ENCODE peak calls at places on chromosomes 12 and 14, in nine cellular contexts. W, V, F, G, X, A, M, S and L are unnamed samples.

GRCh38 chr14:96934961-96935360 is 137.8 kb downstream of the VRK1 start:
- DNase-seq in W (no peak), V (no peak), F (no peak), G (no peak), X (no peak), A (no peak), M (no peak), S (no peak), L (no peak)

GRCh38 chr14:23366163-23366921 is 1.4 kb upstream of the EFS start:
- DNase-seq in W (peak; percentile 57), V (no peak), F (peak; percentile 90), G (peak; percentile 76), X (peak; percentile 79), A (peak; percentile 80), M (no peak), S (peak; percentile 51), L (peak; percentile 71)

GRCh38 chr14:106141242-106142220 is 615.1 kb downstream of the TMEM121 start:
- DNase-seq in W (no peak), V (peak; percentile 57), F (peak; percentile 20), G (no peak), X (no peak), A (no peak), M (no peak), S (no peak), L (no peak)

GRCh38 chr12:121494093-121494787 is 86.6 kb downstream of the KDM2B start:
- DNase-seq in W (peak; percentile 33), V (peak; percentile 81), F (peak; percentile 73), G (no peak), X (peak; percentile 37), A (peak; percentile 29), M (peak; percentile 46), S (peak; percentile 38), L (no peak)

GRCh38 chr12:95182868-95183415 is 34.3 kb downstream of the FGD6 start:
- DNase-seq in W (no peak), V (no peak), F (no peak), G (no peak), X (no peak), A (peak; percentile 29), M (no peak), S (no peak), L (no peak)

GRCh38 chr12:6765634-6766581 is at the start of gene PTMS:
- DNase-seq in W (peak; percentile 69), V (peak; percentile 53), F (peak; percentile 91), G (peak; percentile 90), X (peak; percentile 86), A (peak; percentile 80), M (peak; percentile 63), S (peak; percentile 83), L (peak; percentile 72)

GRCh38 chr12:14896477-14897184 is 11.0 kb upstream of the MGP start:
- DNase-seq in W (no peak), V (no peak), F (no peak), G (no peak), X (no peak), A (no peak), M (no peak), S (no peak), L (no peak)

GRCh38 chr12:96198970-96199369 is 4.8 kb downstream of the ELK3 start:
- DNase-seq in W (no peak), V (no peak), F (no peak), G (no peak), X (no peak), A (peak; percentile 72), M (no peak), S (no peak), L (no peak)

DNA sequence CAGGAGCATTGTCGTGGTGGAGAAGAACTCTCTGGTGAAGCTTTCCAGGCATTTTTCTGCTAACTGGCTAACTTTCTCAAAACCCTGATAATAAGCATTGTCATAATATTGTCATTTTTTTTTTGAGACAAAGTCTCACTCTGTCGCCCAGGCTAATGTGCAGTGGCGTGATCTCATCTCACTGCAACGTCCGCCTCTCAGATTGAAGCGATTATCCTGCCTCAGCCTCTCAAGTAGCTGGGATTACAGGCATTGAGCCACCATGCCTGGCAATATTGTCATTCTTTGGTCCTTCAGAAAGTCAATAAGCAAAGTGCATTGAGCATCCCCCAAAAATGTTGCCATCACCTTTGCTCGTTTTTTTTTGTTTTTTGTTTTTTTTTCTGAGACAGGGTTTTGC is 26.4 kb downstream of the C12orf71 start:
- DNase-seq in W (no peak), V (no peak), F (no peak), G (no peak), X (no peak), A (no peak), M (no peak), S (no peak), L (no peak)
- H3K27ac ChIP-seq in W (no peak overlapping the region), V (no peak overlapping the region), F (no peak overlapping the region), G (no peak overlapping the region), X (no peak overlapping the region), A (no peak overlapping the region), M (no peak overlapping the region), S (no peak overlapping the region), L (no peak overlapping the region)

GRCh38 chr12:50523772-50524171 is 19.0 kb downstream of the DIP2B start:
- DNase-seq in W (no peak), V (no peak), F (no peak), G (no peak), X (no peak), A (no peak), M (no peak), S (no peak), L (no peak)
- H3K27ac ChIP-seq in W (no peak overlapping the region), V (no peak overlapping the region), F (no peak overlapping the region), G (no peak overlapping the region), X (no peak overlapping the region), A (no peak overlapping the region), M (no peak overlapping the region), S (no peak overlapping the region), L (no peak overlapping the region)

GRCh38 chr12:1803736-1804135 is 16.6 kb upstream of the LRTM2 start:
- DNase-seq in W (no peak), V (no peak), F (peak; percentile 14), G (peak; percentile 47), X (no peak), A (no peak), M (no peak), S (no peak), L (no peak)
- H3K27ac ChIP-seq in W (no peak overlapping the region), V (no peak overlapping the region), F (no peak overlapping the region), G (no peak overlapping the region), X (peak overlapping the region; percentile 38), A (no peak overlapping the region), M (no peak overlapping the region), S (no peak overlapping the region), L (no peak overlapping the region)

GRCh38 chr12:124608451-124608870 is 41.0 kb upstream of the NCOR2 start:
- DNase-seq in W (no peak), V (peak; percentile 62), F (no peak), G (no peak), X (no peak), A (peak; percentile 39), M (no peak), S (no peak), L (no peak)
- H3K27ac ChIP-seq in W (no peak overlapping the region), V (peak overlapping the region; percentile 33), F (peak overlapping the region; percentile 44), G (no peak overlapping the region), X (peak overlapping the region; percentile 32), A (peak overlapping the region; percentile 78), M (peak overlapping the region; percentile 80), S (peak overlapping the region; percentile 49), L (no peak overlapping the region)

GRCh38 chr14:101409006-101409543 is 152.2 kb upstream of the DIO3 start:
- DNase-seq in W (no peak), V (no peak), F (no peak), G (no peak), X (no peak), A (no peak), M (no peak), S (no peak), L (no peak)

GRCh38 chr14:101408077-101408831 is 153.0 kb upstream of the DIO3 start:
- DNase-seq in W (peak; percentile 21), V (no peak), F (no peak), G (no peak), X (no peak), A (no peak), M (no peak), S (no peak), L (no peak)

GRCh38 chr14:101406921-101407320 is 154.4 kb upstream of the DIO3 start:
- DNase-seq in W (no peak), V (no peak), F (no peak), G (no peak), X (no peak), A (no peak), M (no peak), S (no peak), L (no peak)

GRCh38 chr14:101405931-101406330 is 155.4 kb upstream of the DIO3 start:
- DNase-seq in W (no peak), V (no peak), F (no peak), G (no peak), X (no peak), A (no peak), M (no peak), S (no peak), L (no peak)

GRCh38 chr14:101407328-101407727 is 154.0 kb upstream of the DIO3 start:
- DNase-seq in W (no peak), V (no peak), F (no peak), G (no peak), X (no peak), A (no peak), M (no peak), S (no peak), L (no peak)
- H3K27ac ChIP-seq in W (peak overlapping the region; percentile 71), V (no peak overlapping the region), F (no peak overlapping the region), G (no peak overlapping the region), X (no peak overlapping the region), A (no peak overlapping the region), M (no peak overlapping the region), S (peak overlapping the region; percentile 17), L (peak overlapping the region; percentile 77)

DNA sequence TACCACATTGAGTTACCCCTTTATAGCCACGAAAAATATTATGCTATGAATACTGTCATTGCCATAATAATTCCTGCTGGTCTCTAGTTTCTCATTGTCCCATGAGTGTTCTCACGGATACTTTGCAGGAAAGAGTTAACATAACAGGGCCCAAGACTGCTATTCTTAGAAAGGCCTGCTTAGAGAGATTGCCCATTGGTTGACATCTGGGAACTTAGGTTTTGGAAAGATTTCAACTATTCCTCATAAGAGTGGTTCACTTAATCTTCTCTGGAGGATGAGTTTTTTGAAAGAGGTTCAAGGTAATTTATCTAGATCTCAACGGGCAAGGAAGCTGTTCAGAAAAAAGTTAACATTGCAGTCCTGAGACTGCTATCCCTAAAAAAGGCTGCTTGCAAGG is 18.4 kb upstream of the PRPF39 start:
- DNase-seq in W (no peak), V (no peak), F (no peak), G (no peak), X (no peak), A (no peak), M (no peak), S (no peak), L (no peak)
- H3K27ac ChIP-seq in W (no peak overlapping the region), V (no peak overlapping the region), F (no peak overlapping the region), G (peak overlapping the region; percentile 74), X (peak overlapping the region; percentile 74), A (no peak overlapping the region), M (no peak overlapping the region), S (no peak overlapping the region), L (no peak overlapping the region)

GRCh38 chr12:110246690-110247339 is 34.2 kb upstream of the ATP2A2 start:
- DNase-seq in W (no peak), V (no peak), F (no peak), G (peak; percentile 63), X (no peak), A (no peak), M (no peak), S (no peak), L (no peak)
- H3K27ac ChIP-seq in W (peak overlapping the region; percentile 20), V (no peak overlapping the region), F (no peak overlapping the region), G (peak overlapping the region; percentile 71), X (peak overlapping the region; percentile 94), A (peak overlapping the region; percentile 99), M (peak overlapping the region; percentile 84), S (peak overlapping the region; percentile 81), L (peak overlapping the region; percentile 75)

GRCh38 chr12:2794261-2794735 is 472 bp upstream of the FKBP4 start:
- DNase-seq in W (no peak), V (no peak), F (no peak), G (no peak), X (no peak), A (peak; percentile 55), M (no peak), S (no peak), L (peak; percentile 38)
- H3K27ac ChIP-seq in W (peak overlapping the region; percentile 97), V (no peak overlapping the region), F (peak overlapping the region; percentile 76), G (peak overlapping the region; percentile 73), X (peak overlapping the region; percentile 82), A (peak overlapping the region; percentile 67), M (peak overlapping the region; percentile 95), S (no peak overlapping the region), L (peak overlapping the region; percentile 98)